ENCODE peak calls at places on chromosomes 7 and 10, in seven cellular contexts. One of them, this sample, is unnamed.

GRCh38 chr7:26360606-26361005 is 68.9 kb downstream of the SNX10 start:
- DNase-seq in hepatocyte: no peak
- DNase-seq in GM23248: no peak
- DNase-seq in mesendoderm: no peak
- DNase-seq in PC-3: no peak
- DNase-seq in adipocyte: no peak
- DNase-seq in naive thymus-derived CD4-positive, alpha-beta T cell: no peak
- DNase-seq in this sample: no peak

GRCh38 chr7:91940171-91940570 is 491 bp upstream of the AKAP9 start:
- DNase-seq in hepatocyte: peak; percentile 43
- DNase-seq in GM23248: peak; percentile 55
- DNase-seq in mesendoderm: peak; percentile 72
- DNase-seq in PC-3: peak; percentile 28
- DNase-seq in adipocyte: peak; percentile 51
- DNase-seq in naive thymus-derived CD4-positive, alpha-beta T cell: peak; percentile 45
- DNase-seq in this sample: no peak

GRCh38 chr10:119652361-119652760 is 1.2 kb downstream of the BAG3 start:
- DNase-seq in hepatocyte: peak; percentile 66
- DNase-seq in GM23248: peak; percentile 86
- DNase-seq in mesendoderm: no peak
- DNase-seq in PC-3: peak; percentile 57
- DNase-seq in adipocyte: peak; percentile 87
- DNase-seq in naive thymus-derived CD4-positive, alpha-beta T cell: peak; percentile 71
- DNase-seq in this sample: no peak

GRCh38 chr7:66321283-66321682 is 116.1 kb downstream of the TPST1 start:
- DNase-seq in hepatocyte: peak; percentile 43
- DNase-seq in GM23248: no peak
- DNase-seq in mesendoderm: peak; percentile 13
- DNase-seq in PC-3: peak; percentile 10
- DNase-seq in adipocyte: no peak
- DNase-seq in naive thymus-derived CD4-positive, alpha-beta T cell: no peak
- DNase-seq in this sample: no peak

GRCh38 chr10:133544506-133544905 is 17.3 kb downstream of the CYP2E1 start:
- DNase-seq in hepatocyte: no peak
- DNase-seq in GM23248: no peak
- DNase-seq in mesendoderm: no peak
- DNase-seq in PC-3: no peak
- DNase-seq in adipocyte: no peak
- DNase-seq in naive thymus-derived CD4-positive, alpha-beta T cell: no peak
- DNase-seq in this sample: no peak

GRCh38 chr7:31017036-31017747 is 34.9 kb upstream of the ADCYAP1R1 start:
- DNase-seq in hepatocyte: no peak
- DNase-seq in GM23248: no peak
- DNase-seq in mesendoderm: no peak
- DNase-seq in PC-3: no peak
- DNase-seq in adipocyte: no peak
- DNase-seq in naive thymus-derived CD4-positive, alpha-beta T cell: no peak
- DNase-seq in this sample: no peak

GRCh38 chr7:5408777-5409176 is 14.9 kb downstream of the TNRC18 start:
- DNase-seq in hepatocyte: no peak
- DNase-seq in GM23248: peak; percentile 91
- DNase-seq in mesendoderm: no peak
- DNase-seq in PC-3: peak; percentile 66
- DNase-seq in adipocyte: peak; percentile 36
- DNase-seq in naive thymus-derived CD4-positive, alpha-beta T cell: no peak
- DNase-seq in this sample: no peak

GRCh38 chr7:134462337-134462925 is 3.5 kb upstream of the AKR1B1 start:
- DNase-seq in hepatocyte: no peak
- DNase-seq in GM23248: peak; percentile 84
- DNase-seq in mesendoderm: peak; percentile 44
- DNase-seq in PC-3: peak; percentile 85
- DNase-seq in adipocyte: peak; percentile 68
- DNase-seq in naive thymus-derived CD4-positive, alpha-beta T cell: no peak
- DNase-seq in this sample: no peak

GRCh38 chr10:132971448-132972148 is 29.2 kb upstream of the CFAP46 start:
- DNase-seq in hepatocyte: no peak
- DNase-seq in GM23248: no peak
- DNase-seq in mesendoderm: no peak
- DNase-seq in PC-3: no peak
- DNase-seq in adipocyte: no peak
- DNase-seq in naive thymus-derived CD4-positive, alpha-beta T cell: no peak
- DNase-seq in this sample: no peak

GRCh38 chr10:125004571-125005311 is 62.8 kb downstream of the ZRANB1 start:
- DNase-seq in hepatocyte: no peak
- DNase-seq in GM23248: no peak
- DNase-seq in mesendoderm: peak; percentile 64
- DNase-seq in PC-3: no peak
- DNase-seq in adipocyte: no peak
- DNase-seq in naive thymus-derived CD4-positive, alpha-beta T cell: no peak
- DNase-seq in this sample: no peak
- H3K36me3 ChIP-seq in hepatocyte: no peaks in the 10 kb centered on the region
- H3K36me3 ChIP-seq in GM23248: peaks cover 9% of the 10 kb centered on the region
- H3K36me3 ChIP-seq in mesendoderm: peaks cover 9% of the 10 kb centered on the region
- H3K36me3 ChIP-seq in PC-3: no peaks in the 10 kb centered on the region
- H3K36me3 ChIP-seq in adipocyte: peaks cover 12% of the 10 kb centered on the region
- H3K36me3 ChIP-seq in naive thymus-derived CD4-positive, alpha-beta T cell: no peaks in the 10 kb centered on the region
- H3K36me3 ChIP-seq in this sample: peaks cover 18% of the 10 kb centered on the region

DNA sequence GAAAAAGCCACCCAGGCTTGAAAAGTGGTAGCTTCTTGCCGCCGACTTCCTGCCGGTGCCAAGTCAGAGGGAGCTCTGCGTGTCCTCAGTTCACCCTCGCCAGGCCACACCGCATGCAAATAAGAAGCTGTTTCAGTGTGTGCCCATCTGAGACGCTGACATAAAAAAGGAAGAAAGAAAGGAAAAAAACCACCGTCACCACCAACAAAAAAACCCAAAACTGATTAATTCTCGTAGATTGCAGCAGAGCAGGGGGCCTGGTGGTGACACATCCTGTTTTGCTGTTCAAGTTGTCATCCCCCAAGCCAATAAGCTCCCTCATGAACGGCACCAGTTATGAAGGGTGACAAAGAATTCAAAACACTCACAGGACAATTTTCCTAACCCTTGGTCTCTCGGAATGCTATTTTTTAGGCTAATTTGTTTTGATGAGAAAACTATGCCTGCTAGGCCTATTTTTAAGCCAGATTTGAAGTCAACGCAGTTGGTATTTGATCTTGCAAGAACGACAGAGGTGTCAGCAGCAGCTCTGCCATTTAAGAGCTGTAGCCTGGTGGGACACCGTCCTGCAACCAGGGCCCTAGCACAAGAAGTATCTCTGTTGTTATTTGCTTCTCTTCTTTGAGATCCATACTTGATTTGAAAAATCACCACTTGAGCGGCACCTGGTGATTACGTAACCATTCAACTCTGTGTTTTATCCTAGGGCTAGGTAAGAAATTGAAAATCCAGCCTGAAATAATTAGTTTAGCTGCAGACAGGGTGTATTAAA is 145.5 kb downstream of the PFKFB3 start:
- DNase-seq in hepatocyte: no peak
- DNase-seq in GM23248: peak; percentile 64
- DNase-seq in mesendoderm: peak; percentile 37
- DNase-seq in PC-3: no peak
- DNase-seq in adipocyte: no peak
- DNase-seq in naive thymus-derived CD4-positive, alpha-beta T cell: peak; percentile 96
- DNase-seq in this sample: peak; percentile 12
- H3K4me1 ChIP-seq in hepatocyte: no peaks in the 10 kb centered on the region
- H3K4me1 ChIP-seq in GM23248: peaks cover 20% of the 10 kb centered on the region
- H3K4me1 ChIP-seq in mesendoderm: no peaks in the 10 kb centered on the region
- H3K4me1 ChIP-seq in PC-3: no peaks in the 10 kb centered on the region
- H3K4me1 ChIP-seq in adipocyte: peaks cover 3% of the 10 kb centered on the region
- H3K4me1 ChIP-seq in naive thymus-derived CD4-positive, alpha-beta T cell: peaks cover 34% of the 10 kb centered on the region
- H3K4me1 ChIP-seq in this sample: peaks cover 5% of the 10 kb centered on the region

GRCh38 chr10:128062837-128063563 is 63.2 kb downstream of the MKI67 start:
- DNase-seq in hepatocyte: no peak
- DNase-seq in GM23248: no peak
- DNase-seq in mesendoderm: peak; percentile 72
- DNase-seq in PC-3: no peak
- DNase-seq in adipocyte: no peak
- DNase-seq in naive thymus-derived CD4-positive, alpha-beta T cell: peak; percentile 79
- DNase-seq in this sample: no peak
- H3K36me3 ChIP-seq in hepatocyte: no peaks in the 10 kb centered on the region
- H3K36me3 ChIP-seq in GM23248: no peaks in the 10 kb centered on the region
- H3K36me3 ChIP-seq in mesendoderm: no peaks in the 10 kb centered on the region
- H3K36me3 ChIP-seq in PC-3: no peaks in the 10 kb centered on the region
- H3K36me3 ChIP-seq in adipocyte: no peaks in the 10 kb centered on the region
- H3K36me3 ChIP-seq in naive thymus-derived CD4-positive, alpha-beta T cell: peaks cover 47% of the 10 kb centered on the region
- H3K36me3 ChIP-seq in this sample: peaks cover 87% of the 10 kb centered on the region

GRCh38 chr10:93383562-93383981 is 98.6 kb downstream of the MYOF start:
- DNase-seq in hepatocyte: no peak
- DNase-seq in GM23248: peak; percentile 94
- DNase-seq in mesendoderm: peak; percentile 59
- DNase-seq in PC-3: peak; percentile 46
- DNase-seq in adipocyte: peak; percentile 82
- DNase-seq in naive thymus-derived CD4-positive, alpha-beta T cell: no peak
- DNase-seq in this sample: no peak
- H3K4me1 ChIP-seq in hepatocyte: no peaks in the 10 kb centered on the region
- H3K4me1 ChIP-seq in GM23248: peaks cover 70% of the 10 kb centered on the region
- H3K4me1 ChIP-seq in mesendoderm: peaks cover 5% of the 10 kb centered on the region
- H3K4me1 ChIP-seq in PC-3: peaks cover 46% of the 10 kb centered on the region
- H3K4me1 ChIP-seq in adipocyte: peaks cover 52% of the 10 kb centered on the region
- H3K4me1 ChIP-seq in naive thymus-derived CD4-positive, alpha-beta T cell: no peaks in the 10 kb centered on the region
- H3K4me1 ChIP-seq in this sample: peaks cover 22% of the 10 kb centered on the region

GRCh38 chr7:158680754-158681153 is 23.9 kb downstream of the NCAPG2 start:
- DNase-seq in hepatocyte: no peak
- DNase-seq in GM23248: peak; percentile 43
- DNase-seq in mesendoderm: no peak
- DNase-seq in PC-3: no peak
- DNase-seq in adipocyte: peak; percentile 52
- DNase-seq in naive thymus-derived CD4-positive, alpha-beta T cell: no peak
- DNase-seq in this sample: no peak
- H3K36me3 ChIP-seq in hepatocyte: no peaks in the 10 kb centered on the region
- H3K36me3 ChIP-seq in GM23248: peaks cover 8% of the 10 kb centered on the region
- H3K36me3 ChIP-seq in mesendoderm: peaks cover 4% of the 10 kb centered on the region
- H3K36me3 ChIP-seq in PC-3: peaks cover 62% of the 10 kb centered on the region
- H3K36me3 ChIP-seq in adipocyte: no peaks in the 10 kb centered on the region
- H3K36me3 ChIP-seq in naive thymus-derived CD4-positive, alpha-beta T cell: peaks cover 4% of the 10 kb centered on the region
- H3K36me3 ChIP-seq in this sample: no peaks in the 10 kb centered on the region

GRCh38 chr7:51292596-51292995 is 24.0 kb downstream of the COBL start:
- DNase-seq in hepatocyte: no peak
- DNase-seq in GM23248: no peak
- DNase-seq in mesendoderm: no peak
- DNase-seq in PC-3: no peak
- DNase-seq in adipocyte: no peak
- DNase-seq in naive thymus-derived CD4-positive, alpha-beta T cell: no peak
- DNase-seq in this sample: no peak
- H3K4me1 ChIP-seq in hepatocyte: peaks cover 9% of the 10 kb centered on the region
- H3K4me1 ChIP-seq in GM23248: no peaks in the 10 kb centered on the region
- H3K4me1 ChIP-seq in mesendoderm: no peaks in the 10 kb centered on the region
- H3K4me1 ChIP-seq in PC-3: peaks cover 23% of the 10 kb centered on the region
- H3K4me1 ChIP-seq in adipocyte: no peaks in the 10 kb centered on the region
- H3K4me1 ChIP-seq in naive thymus-derived CD4-positive, alpha-beta T cell: no peaks in the 10 kb centered on the region
- H3K4me1 ChIP-seq in this sample: no peaks in the 10 kb centered on the region

DNA sequence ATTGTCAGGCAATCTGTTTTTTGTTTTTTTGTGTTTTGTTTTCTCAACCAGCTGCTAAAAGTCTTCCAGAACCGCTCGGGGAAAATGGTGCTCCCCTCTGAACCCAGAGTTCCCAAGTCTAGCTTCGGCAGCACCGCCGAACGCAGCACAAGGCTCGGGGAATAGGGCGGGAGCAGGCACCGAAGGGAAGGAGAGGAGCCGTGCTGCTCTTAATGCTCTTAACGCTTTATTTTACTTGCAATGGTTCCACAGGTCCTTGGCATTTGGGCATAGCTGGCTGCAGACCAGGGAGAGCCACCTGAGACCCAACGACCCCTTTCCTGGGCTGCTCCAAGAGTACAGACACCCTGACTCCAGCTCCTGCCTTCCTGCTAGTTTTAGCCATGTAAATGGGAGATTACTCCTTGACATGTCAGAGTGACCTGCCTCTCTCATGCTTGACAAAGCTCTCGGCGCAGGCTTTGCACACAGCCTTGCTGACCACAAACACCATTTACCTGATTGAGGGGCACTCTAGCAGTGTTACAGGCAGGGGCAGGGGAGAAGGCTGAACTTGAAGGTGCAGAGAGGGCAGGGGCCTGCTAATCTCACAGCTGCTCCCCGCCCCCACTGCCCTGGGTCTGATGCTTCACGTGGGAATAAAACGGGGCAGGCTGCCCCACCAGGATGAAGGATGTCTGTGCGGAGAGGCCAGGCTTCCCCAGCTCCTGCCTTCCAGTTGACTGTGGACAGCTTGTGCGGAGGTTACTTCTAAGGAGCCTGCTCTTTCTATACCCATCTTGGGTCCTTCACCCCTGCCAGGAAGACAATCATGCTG is 58.6 kb upstream of the EFCAB10 start:
- DNase-seq in hepatocyte: no peak
- DNase-seq in GM23248: no peak
- DNase-seq in mesendoderm: no peak
- DNase-seq in PC-3: no peak
- DNase-seq in adipocyte: no peak
- DNase-seq in naive thymus-derived CD4-positive, alpha-beta T cell: no peak
- DNase-seq in this sample: no peak
- H3K36me3 ChIP-seq in hepatocyte: no peaks in the 10 kb centered on the region
- H3K36me3 ChIP-seq in GM23248: no peaks in the 10 kb centered on the region
- H3K36me3 ChIP-seq in mesendoderm: no peaks in the 10 kb centered on the region
- H3K36me3 ChIP-seq in PC-3: no peaks in the 10 kb centered on the region
- H3K36me3 ChIP-seq in adipocyte: peaks cover 44% of the 10 kb centered on the region
- H3K36me3 ChIP-seq in naive thymus-derived CD4-positive, alpha-beta T cell: peaks cover 97% of the 10 kb centered on the region
- H3K36me3 ChIP-seq in this sample: peaks cover 18% of the 10 kb centered on the region

GRCh38 chr7:35820858-35821257 is 20.0 kb downstream of the SEPTIN7 start:
- DNase-seq in hepatocyte: no peak
- DNase-seq in GM23248: no peak
- DNase-seq in mesendoderm: peak; percentile 67
- DNase-seq in PC-3: no peak
- DNase-seq in adipocyte: no peak
- DNase-seq in naive thymus-derived CD4-positive, alpha-beta T cell: no peak
- DNase-seq in this sample: no peak

GRCh38 chr7:35819954-35820703 is 19.3 kb downstream of the SEPTIN7 start:
- DNase-seq in hepatocyte: no peak
- DNase-seq in GM23248: no peak
- DNase-seq in mesendoderm: no peak
- DNase-seq in PC-3: no peak
- DNase-seq in adipocyte: no peak
- DNase-seq in naive thymus-derived CD4-positive, alpha-beta T cell: no peak
- DNase-seq in this sample: no peak

GRCh38 chr7:35818513-35818912 is 17.7 kb downstream of the SEPTIN7 start:
- DNase-seq in hepatocyte: no peak
- DNase-seq in GM23248: no peak
- DNase-seq in mesendoderm: no peak
- DNase-seq in PC-3: no peak
- DNase-seq in adipocyte: no peak
- DNase-seq in naive thymus-derived CD4-positive, alpha-beta T cell: no peak
- DNase-seq in this sample: no peak

GRCh38 chr7:35817930-35818329 is 17.1 kb downstream of the SEPTIN7 start:
- DNase-seq in hepatocyte: no peak
- DNase-seq in GM23248: no peak
- DNase-seq in mesendoderm: no peak
- DNase-seq in PC-3: no peak
- DNase-seq in adipocyte: no peak
- DNase-seq in naive thymus-derived CD4-positive, alpha-beta T cell: no peak
- DNase-seq in this sample: no peak

GRCh38 chr7:35819310-35819709 is 18.5 kb downstream of the SEPTIN7 start:
- DNase-seq in hepatocyte: no peak
- DNase-seq in GM23248: no peak
- DNase-seq in mesendoderm: no peak
- DNase-seq in PC-3: no peak
- DNase-seq in adipocyte: no peak
- DNase-seq in naive thymus-derived CD4-positive, alpha-beta T cell: no peak
- DNase-seq in this sample: no peak
- H3K4me1 ChIP-seq in hepatocyte: no peaks in the 10 kb centered on the region
- H3K4me1 ChIP-seq in GM23248: no peaks in the 10 kb centered on the region
- H3K4me1 ChIP-seq in mesendoderm: peaks cover 2% of the 10 kb centered on the region
- H3K4me1 ChIP-seq in PC-3: no peaks in the 10 kb centered on the region
- H3K4me1 ChIP-seq in adipocyte: no peaks in the 10 kb centered on the region
- H3K4me1 ChIP-seq in naive thymus-derived CD4-positive, alpha-beta T cell: peaks cover 15% of the 10 kb centered on the region
- H3K4me1 ChIP-seq in this sample: peaks cover 4% of the 10 kb centered on the region

This sample was measured in esophagus squamous epithelium.